ENCODE peak calls at places on chromosomes 6 and 20, in nine cellular contexts. One of them, this sample, is unnamed.

GRCh38 chr6:134245691-134246090 is 72.2 kb downstream of the SGK1 start:
- DNase-seq in naive thymus-derived CD4-positive, alpha-beta T cell: no peak
- DNase-seq in kidney tubule cell: no peak
- DNase-seq in nephron progenitor cell: no peak
- DNase-seq in epithelial cell of proximal tubule: no peak
- DNase-seq in left ventricle myocardium inferior: no peak
- DNase-seq in activated T-cell treated with anti-CD3 and anti-CD28 coated beads, Interleukin-2, amount 50 U/mL, for 72 hours: no peak
- DNase-seq in lower leg skin: no peak
- DNase-seq in AG08395: no peak
- DNase-seq in this sample: no peak

GRCh38 chr20:35215066-35215956 is 11.2 kb upstream of the MMP24 start:
- DNase-seq in nephron progenitor cell: no peak
- DNase-seq in epithelial cell of proximal tubule: peak
- DNase-seq in AG08395: peak
- DNase-seq in lower leg skin: no peak
- DNase-seq in kidney tubule cell: peak
- DNase-seq in left ventricle myocardium inferior: no peak
- DNase-seq in activated T-cell treated with anti-CD3 and anti-CD28 coated beads, Interleukin-2, amount 50 U/mL, for 72 hours: no peak
- DNase-seq in naive thymus-derived CD4-positive, alpha-beta T cell: no peak
- DNase-seq in this sample: no peak

GRCh38 chr20:30611239-30611984 is 646.1 kb upstream of the DEFB115 start:
- DNase-seq in activated T-cell treated with anti-CD3 and anti-CD28 coated beads, Interleukin-2, amount 50 U/mL, for 72 hours: no peak
- DNase-seq in epithelial cell of proximal tubule: no peak
- DNase-seq in left ventricle myocardium inferior: no peak
- DNase-seq in kidney tubule cell: no peak
- DNase-seq in nephron progenitor cell: no peak
- DNase-seq in naive thymus-derived CD4-positive, alpha-beta T cell: no peak
- DNase-seq in lower leg skin: no peak
- DNase-seq in AG08395: no peak
- DNase-seq in this sample: no peak

GRCh38 chr6:73746776-73747175 is 50.8 kb downstream of the CD109 start:
- DNase-seq in activated T-cell treated with anti-CD3 and anti-CD28 coated beads, Interleukin-2, amount 50 U/mL, for 72 hours: no peak
- DNase-seq in left ventricle myocardium inferior: no peak
- DNase-seq in AG08395: peak
- DNase-seq in nephron progenitor cell: no peak
- DNase-seq in kidney tubule cell: peak
- DNase-seq in epithelial cell of proximal tubule: no peak
- DNase-seq in lower leg skin: no peak
- DNase-seq in naive thymus-derived CD4-positive, alpha-beta T cell: no peak
- DNase-seq in this sample: no peak

GRCh38 chr20:51420111-51420510 is 122.4 kb downstream of the NFATC2 start:
- DNase-seq in nephron progenitor cell: no peak
- DNase-seq in kidney tubule cell: peak
- DNase-seq in activated T-cell treated with anti-CD3 and anti-CD28 coated beads, Interleukin-2, amount 50 U/mL, for 72 hours: no peak
- DNase-seq in epithelial cell of proximal tubule: no peak
- DNase-seq in AG08395: peak
- DNase-seq in naive thymus-derived CD4-positive, alpha-beta T cell: no peak
- DNase-seq in left ventricle myocardium inferior: no peak
- DNase-seq in lower leg skin: no peak
- DNase-seq in this sample: no peak

GRCh38 chr20:36792422-36792821 is 18.9 kb upstream of the DSN1 start:
- DNase-seq in left ventricle myocardium inferior: no peak
- DNase-seq in AG08395: peak
- DNase-seq in epithelial cell of proximal tubule: peak
- DNase-seq in kidney tubule cell: peak
- DNase-seq in lower leg skin: no peak
- DNase-seq in activated T-cell treated with anti-CD3 and anti-CD28 coated beads, Interleukin-2, amount 50 U/mL, for 72 hours: no peak
- DNase-seq in nephron progenitor cell: peak
- DNase-seq in naive thymus-derived CD4-positive, alpha-beta T cell: no peak
- DNase-seq in this sample: no peak

GRCh38 chr6:84411060-84411629 is 183.7 kb upstream of the CEP162 start:
- DNase-seq in activated T-cell treated with anti-CD3 and anti-CD28 coated beads, Interleukin-2, amount 50 U/mL, for 72 hours: no peak
- DNase-seq in naive thymus-derived CD4-positive, alpha-beta T cell: no peak
- DNase-seq in kidney tubule cell: no peak
- DNase-seq in lower leg skin: no peak
- DNase-seq in left ventricle myocardium inferior: no peak
- DNase-seq in epithelial cell of proximal tubule: no peak
- DNase-seq in AG08395: peak
- DNase-seq in nephron progenitor cell: no peak
- DNase-seq in this sample: no peak

GRCh38 chr6:145756170-145756662 is 20.9 kb upstream of the EPM2A start:
- DNase-seq in left ventricle myocardium inferior: peak
- DNase-seq in AG08395: peak
- DNase-seq in kidney tubule cell: peak
- DNase-seq in lower leg skin: no peak
- DNase-seq in naive thymus-derived CD4-positive, alpha-beta T cell: no peak
- DNase-seq in nephron progenitor cell: no peak
- DNase-seq in epithelial cell of proximal tubule: no peak
- DNase-seq in activated T-cell treated with anti-CD3 and anti-CD28 coated beads, Interleukin-2, amount 50 U/mL, for 72 hours: no peak
- DNase-seq in this sample: no peak

GRCh38 chr6:11194399-11195274 is 37.8 kb downstream of the NEDD9 start:
- DNase-seq in nephron progenitor cell: no peak
- DNase-seq in epithelial cell of proximal tubule: no peak
- DNase-seq in left ventricle myocardium inferior: no peak
- DNase-seq in naive thymus-derived CD4-positive, alpha-beta T cell: no peak
- DNase-seq in activated T-cell treated with anti-CD3 and anti-CD28 coated beads, Interleukin-2, amount 50 U/mL, for 72 hours: no peak
- DNase-seq in kidney tubule cell: peak
- DNase-seq in lower leg skin: no peak
- DNase-seq in AG08395: no peak
- DNase-seq in this sample: no peak

GRCh38 chr6:105278035-105278434 is 98.2 kb upstream of the POPDC3 start:
- DNase-seq in activated T-cell treated with anti-CD3 and anti-CD28 coated beads, Interleukin-2, amount 50 U/mL, for 72 hours: no peak
- DNase-seq in naive thymus-derived CD4-positive, alpha-beta T cell: no peak
- DNase-seq in AG08395: no peak
- DNase-seq in kidney tubule cell: no peak
- DNase-seq in epithelial cell of proximal tubule: no peak
- DNase-seq in nephron progenitor cell: no peak
- DNase-seq in left ventricle myocardium inferior: no peak
- DNase-seq in lower leg skin: no peak
- DNase-seq in this sample: no peak

GRCh38 chr6:7414811-7415210 is 25.2 kb downstream of the RIOK1 start:
- DNase-seq in activated T-cell treated with anti-CD3 and anti-CD28 coated beads, Interleukin-2, amount 50 U/mL, for 72 hours: no peak
- DNase-seq in nephron progenitor cell: no peak
- DNase-seq in lower leg skin: no peak
- DNase-seq in kidney tubule cell: peak
- DNase-seq in epithelial cell of proximal tubule: no peak
- DNase-seq in naive thymus-derived CD4-positive, alpha-beta T cell: no peak
- DNase-seq in left ventricle myocardium inferior: no peak
- DNase-seq in AG08395: peak
- DNase-seq in this sample: no peak

GRCh38 chr6:106056738-106057390 is 29.3 kb upstream of the PRDM1 start:
- DNase-seq in AG08395: no peak
- DNase-seq in naive thymus-derived CD4-positive, alpha-beta T cell: no peak
- DNase-seq in kidney tubule cell: no peak
- DNase-seq in nephron progenitor cell: no peak
- DNase-seq in left ventricle myocardium inferior: no peak
- DNase-seq in lower leg skin: no peak
- DNase-seq in epithelial cell of proximal tubule: no peak
- DNase-seq in activated T-cell treated with anti-CD3 and anti-CD28 coated beads, Interleukin-2, amount 50 U/mL, for 72 hours: no peak
- DNase-seq in this sample: no peak

GRCh38 chr6:127058027-127058426 is 60.4 kb upstream of the RSPO3 start:
- DNase-seq in nephron progenitor cell: no peak
- DNase-seq in left ventricle myocardium inferior: no peak
- DNase-seq in AG08395: no peak
- DNase-seq in epithelial cell of proximal tubule: no peak
- DNase-seq in lower leg skin: no peak
- DNase-seq in kidney tubule cell: peak
- DNase-seq in naive thymus-derived CD4-positive, alpha-beta T cell: no peak
- DNase-seq in activated T-cell treated with anti-CD3 and anti-CD28 coated beads, Interleukin-2, amount 50 U/mL, for 72 hours: no peak
- DNase-seq in this sample: no peak

GRCh38 chr20:49567421-49568256 is at the start of gene PTGIS:
- DNase-seq in activated T-cell treated with anti-CD3 and anti-CD28 coated beads, Interleukin-2, amount 50 U/mL, for 72 hours: no peak
- DNase-seq in nephron progenitor cell: peak
- DNase-seq in AG08395: no peak
- DNase-seq in epithelial cell of proximal tubule: no peak
- DNase-seq in left ventricle myocardium inferior: no peak
- DNase-seq in kidney tubule cell: no peak
- DNase-seq in naive thymus-derived CD4-positive, alpha-beta T cell: no peak
- DNase-seq in lower leg skin: peak
- DNase-seq in this sample: no peak

GRCh38 chr6:37366910-37367309 is 13.1 kb downstream of the RNF8 start:
- DNase-seq in nephron progenitor cell: no peak
- DNase-seq in epithelial cell of proximal tubule: no peak
- DNase-seq in lower leg skin: no peak
- DNase-seq in activated T-cell treated with anti-CD3 and anti-CD28 coated beads, Interleukin-2, amount 50 U/mL, for 72 hours: no peak
- DNase-seq in kidney tubule cell: no peak
- DNase-seq in naive thymus-derived CD4-positive, alpha-beta T cell: no peak
- DNase-seq in AG08395: no peak
- DNase-seq in left ventricle myocardium inferior: no peak
- DNase-seq in this sample: no peak

GRCh38 chr6:44512868-44513641 is 125.5 kb downstream of the CDC5L start:
- DNase-seq in nephron progenitor cell: no peak
- DNase-seq in left ventricle myocardium inferior: no peak
- DNase-seq in AG08395: no peak
- DNase-seq in lower leg skin: peak
- DNase-seq in epithelial cell of proximal tubule: no peak
- DNase-seq in activated T-cell treated with anti-CD3 and anti-CD28 coated beads, Interleukin-2, amount 50 U/mL, for 72 hours: no peak
- DNase-seq in kidney tubule cell: peak
- DNase-seq in naive thymus-derived CD4-positive, alpha-beta T cell: no peak
- DNase-seq in this sample: no peak